ENCODE peak calls at places on chromosomes 5 and 9, in four cellular contexts. S is Peyer's patch, O is left lung, F is cardiac muscle cell. W is an unnamed sample. For H3K36me3, the result is how much of the 10 kb centered on the place peaks cover.

GRCh38 chr9:109771084-109771483 is 8.9 kb upstream of the PALM2AKAP2 start:
- DNase-seq in F (peak), O (no peak), S (no peak), W (peak)

GRCh38 chr9:86082870-86083269 is 16.5 kb downstream of the GOLM1 start:
- DNase-seq in F (peak), O (no peak), S (no peak), W (no peak)

GRCh38 chr9:10925896-10926295 is 313.1 kb upstream of the PTPRD start:
- DNase-seq in S (no peak), F (no peak), O (no peak), W (no peak)

GRCh38 chr9:129232839-129233568 is 54.9 kb upstream of the IER5L start:
- DNase-seq in O (no peak), S (no peak), F (peak), W (no peak)

GRCh38 chr9:132341177-132341840 is 13.5 kb downstream of the SETX start:
- DNase-seq in O (no peak), F (no peak), S (no peak), W (no peak)

GRCh38 chr9:132042324-132042723 is 37.3 kb downstream of the MED27 start:
- DNase-seq in F (peak), S (no peak), O (no peak), W (peak)

GRCh38 chr9:133532937-133533668 is 1.4 kb upstream of the ADAMTSL2 start:
- DNase-seq in O (no peak), F (peak), S (peak), W (no peak)

GRCh38 chr5:83834306-83834705 is 113.7 kb upstream of the HAPLN1 start:
- DNase-seq in S (no peak), O (no peak), F (no peak), W (no peak)

GRCh38 chr9:95127249-95128176 is 190.0 kb downstream of the FANCC start:
- DNase-seq in S (peak), O (peak), F (peak), W (no peak)

GRCh38 chr5:150461231-150461630 is 11.7 kb upstream of the RPS14 start:
- DNase-seq in S (peak), O (no peak), F (no peak), W (no peak)

GRCh38 chr5:180555168-180555921 is 36.0 kb downstream of the SCGB3A1 start:
- DNase-seq in O (no peak), F (no peak), S (no peak), W (no peak)

GRCh38 chr5:177098103-177098771 is 11.5 kb downstream of the FGFR4 start:
- DNase-seq in F (peak), S (no peak), O (no peak), W (no peak)

GRCh38 chr5:126594676-126595485 is at the start of gene ALDH7A1:
- DNase-seq in F (peak), O (peak), S (peak), W (peak)

GRCh38 chr5:142826741-142827492 is 56.7 kb downstream of the ARHGAP26 start:
- DNase-seq in O (no peak), F (peak), S (peak), W (peak)

GRCh38 chr9:36632892-36633291 is 60.2 kb downstream of the MELK start:
- DNase-seq in F (peak), S (no peak), O (no peak), W (peak)

GRCh38 chr5:109911731-109912130 is 222.0 kb downstream of the MAN2A1 start:
- DNase-seq in S (no peak), O (no peak), F (peak), W (no peak)

GRCh38 chr9:129720865-129721545 is 31.8 kb downstream of the PTGES start:
- DNase-seq in F (no peak), O (no peak), S (no peak), W (no peak)

GRCh38 chr9:121360975-121361374 is 9.1 kb downstream of the STOM start:
- DNase-seq in F (peak), O (no peak), S (no peak), W (peak)

GRCh38 chr9:21294904-21295538 is 10.1 kb downstream of the IFNA5 start:
- DNase-seq in O (no peak), S (no peak), F (no peak), W (no peak)

GRCh38 chr9:87683751-87684626 is 41.9 kb upstream of the CTSL start:
- DNase-seq in F (no peak), O (peak), S (no peak), W (no peak)

GRCh38 chr5:138441221-138441620 is 2.4 kb downstream of the REEP2 start:
- DNase-seq in S (no peak), O (no peak), F (no peak), W (no peak)

GRCh38 chr5:134493461-134494055 is 31.9 kb upstream of the JADE2 start:
- DNase-seq in O (no peak), F (no peak), S (peak), W (no peak)

GRCh38 chr5:138352722-138353549 is 451 bp downstream of the KDM3B start:
- DNase-seq in O (peak), F (peak), S (peak), W (no peak)

GRCh38 chr5:106314221-106314824 is 1356.4 kb downstream of the EFNA5 start:
- DNase-seq in S (no peak), O (no peak), F (peak), W (no peak)

GRCh38 chr5:164352695-164353094 is 847.3 kb downstream of the MAT2B start:
- DNase-seq in O (no peak), F (no peak), S (no peak), W (no peak)

GRCh38 chr5:96388186-96388585 is 44.9 kb downstream of the PCSK1 start:
- DNase-seq in O (no peak), S (no peak), F (peak), W (no peak)

GRCh38 chr5:1660037-1660400 is 136.3 kb upstream of the LPCAT1 start:
- DNase-seq in O (peak), S (no peak), F (no peak), W (no peak)

GRCh38 chr9:98104445-98104881 is 14.6 kb downstream of the TRIM14 start:
- DNase-seq in F (no peak), O (no peak), S (peak), W (no peak)

GRCh38 chr5:38680094-38680765 is 123.8 kb upstream of the LIFR start:
- DNase-seq in S (no peak), F (no peak), O (no peak), W (no peak)

GRCh38 chr9:121307976-121308375 is 40.0 kb downstream of the GSN start:
- DNase-seq in F (no peak), O (no peak), S (no peak), W (no peak)

DNA sequence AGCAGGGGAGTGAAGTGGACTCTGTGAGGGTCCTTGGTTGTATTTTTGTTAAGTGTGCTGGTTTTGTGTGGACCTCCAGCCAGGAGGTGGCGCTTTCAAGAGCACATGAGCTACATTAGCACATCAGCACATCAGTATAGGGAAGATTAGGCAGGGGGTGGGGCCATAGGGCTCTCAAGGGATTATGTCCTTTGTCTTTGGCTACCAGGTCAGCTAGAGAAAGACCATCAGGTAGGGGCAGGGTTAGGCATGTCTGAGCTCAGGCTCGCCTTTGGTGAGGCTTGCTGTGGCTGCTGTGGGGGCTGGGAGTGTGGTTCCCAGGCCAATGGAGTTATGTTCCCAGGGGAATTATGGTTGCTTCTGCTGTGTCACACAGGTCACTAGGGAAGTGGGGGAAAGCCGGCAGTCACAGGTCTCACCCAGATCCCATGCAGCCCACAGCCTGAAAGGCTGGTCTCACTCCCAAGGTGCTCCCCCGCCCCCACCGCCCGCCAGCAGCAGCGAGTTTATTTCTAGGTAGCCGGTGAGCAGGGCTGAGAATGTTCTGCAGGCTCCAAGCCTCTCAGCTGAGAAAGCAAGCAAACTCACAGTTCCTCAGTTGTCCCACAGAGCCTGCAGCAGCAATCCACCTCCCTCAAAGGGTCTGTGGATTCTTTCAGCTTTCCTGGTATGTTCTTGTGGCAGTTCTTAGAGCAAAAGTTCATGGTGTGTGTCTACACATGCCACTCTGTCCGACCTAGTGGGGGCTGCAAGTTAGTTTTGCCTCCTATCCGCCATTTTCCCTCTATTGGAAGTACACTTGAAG is 13.7 kb downstream of the OR1J1 start:
- DNase-seq in F (peak), S (no peak), O (no peak), W (no peak)
- TF ChIP-seq CTCF in F (peak), S (no peak), O (no peak), W (peak)

DNA sequence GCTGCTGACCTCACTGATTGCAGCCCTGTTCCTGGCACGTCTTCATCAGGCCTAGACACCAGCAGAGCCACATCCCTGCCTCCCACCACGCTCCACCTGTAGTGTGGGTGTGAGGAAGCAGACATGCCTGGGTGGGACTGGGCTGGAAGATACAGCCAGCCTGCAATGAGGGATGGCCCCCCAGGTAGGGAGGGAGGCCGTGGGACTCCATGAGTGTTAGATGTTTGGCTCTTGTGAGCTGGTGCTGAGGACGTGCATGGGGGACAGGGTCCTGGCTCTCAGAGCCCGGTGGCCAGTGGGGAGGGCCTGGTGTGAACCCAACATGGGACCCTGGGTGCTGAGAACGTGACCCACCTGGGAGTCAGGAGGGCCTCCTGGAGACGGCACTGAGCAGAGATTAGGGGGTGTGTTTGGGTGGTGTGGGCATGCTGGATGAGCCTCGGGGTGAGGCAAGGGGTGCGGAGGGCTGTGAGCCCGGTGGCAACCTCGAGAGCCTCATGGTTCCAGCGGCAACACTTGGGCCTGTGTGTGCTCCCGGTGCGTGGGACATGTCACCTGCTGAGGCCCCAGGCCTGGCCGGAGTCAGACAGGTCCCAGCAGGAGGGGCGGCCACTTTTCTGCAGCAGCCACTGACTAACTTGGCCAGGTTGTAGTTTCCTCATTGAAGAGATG is 87.6 kb downstream of the PHF2 start:
- DNase-seq in O (peak), F (no peak), S (peak), W (no peak)
- H3K36me3 ChIP-seq in O (under half), F (under half), S (under half), W (under half)

DNA sequence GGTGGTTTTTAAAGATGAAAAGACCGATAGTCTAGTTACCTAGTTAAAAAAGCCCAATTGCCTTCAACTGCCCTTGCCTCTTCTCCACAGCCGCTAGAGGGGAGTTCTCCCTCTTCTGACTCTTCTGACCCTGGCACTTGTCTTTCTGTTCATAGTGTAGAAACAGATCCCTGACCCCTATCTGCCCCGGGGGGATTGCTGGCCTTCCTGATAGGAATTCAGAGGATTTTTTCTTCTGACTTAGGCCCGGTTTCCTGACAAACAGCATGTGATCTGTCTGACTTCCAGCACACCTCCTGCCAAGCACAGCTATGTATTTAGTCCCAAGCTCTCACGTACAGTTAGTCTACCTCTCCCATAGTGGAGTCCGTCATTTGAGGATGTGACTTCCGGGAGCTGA is 5.0 kb upstream of the TMEM268 start:
- DNase-seq in F (no peak), O (no peak), S (no peak), W (no peak)
- TF ChIP-seq CTCF in F (peak), O (no peak), S (no peak), W (no peak)

GRCh38 chr5:74725331-74725730 is 40.3 kb downstream of the HEXB start:
- DNase-seq in S (no peak), F (no peak), O (no peak), W (no peak)

GRCh38 chr5:74722271-74722670 is 37.2 kb downstream of the HEXB start:
- DNase-seq in S (no peak), O (no peak), F (no peak), W (no peak)
- H3K36me3 ChIP-seq in S (under half), O (under half), F (under half), W (under half)

DNA sequence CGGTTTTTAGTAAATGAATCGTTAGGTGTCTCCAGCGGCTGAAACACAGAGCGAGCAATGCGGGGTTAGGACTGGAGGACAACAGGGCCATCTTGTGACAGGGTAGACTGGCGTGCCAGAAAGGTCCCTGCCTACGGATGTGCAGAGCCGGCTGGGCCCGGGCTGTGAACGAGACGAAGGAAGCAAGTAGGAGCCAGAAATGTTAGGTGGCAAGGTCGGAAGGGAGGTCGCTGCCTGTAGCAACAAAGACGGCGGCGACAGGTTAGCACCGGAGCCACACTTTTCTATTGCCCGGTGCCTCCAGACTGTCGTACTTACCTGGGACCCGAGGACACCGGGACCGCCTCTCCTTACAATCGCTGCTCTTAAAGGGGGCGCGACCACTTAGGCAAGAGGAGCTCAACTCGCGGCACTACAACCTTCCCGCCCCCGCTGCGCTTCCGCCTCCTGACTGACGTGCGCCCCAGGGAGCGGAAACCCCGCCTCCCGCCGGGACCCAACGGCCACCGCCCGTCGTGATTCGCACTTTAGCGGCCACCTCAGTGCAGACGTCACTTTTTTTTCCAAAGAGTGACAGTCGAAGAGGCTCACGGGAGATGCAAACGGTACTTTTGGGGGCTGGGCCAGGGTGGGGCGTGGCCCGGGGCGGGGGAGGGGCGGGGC is at the start of gene INIP:
- DNase-seq in F (peak), S (peak), O (peak), W (peak)
- TF ChIP-seq CTCF in F (no peak), S (no peak), O (peak), W (no peak)

GRCh38 chr9:124411514-124412227 is 3.6 kb downstream of the PSMB7 start:
- DNase-seq in F (peak), S (no peak), O (no peak), W (peak)
- H3K36me3 ChIP-seq in F (half or more), S (under half), O (under half), W (under half)

W was measured in kidney epithelial cell.